ENCODE peak calls at places on chromosomes 6 and 20, in nine cellular contexts. One of them, this sample, is unnamed.
A peak's percentile ranks its signal among the peaks of the same experiment; 100 is the strongest.

GRCh38 chr6:107321793-107322192 is 137.6 kb downstream of the PDSS2 start:
- DNase-seq in foreskin fibroblast: no peak
- DNase-seq in Caco-2: no peak
- DNase-seq in PC-3: no peak
- DNase-seq in RWPE1: no peak
- DNase-seq in cardiac fibroblast: no peak
- DNase-seq in brain microvascular endothelial cell: no peak
- DNase-seq in tibial nerve: no peak
- DNase-seq in spleen: no peak
- DNase-seq in this sample: no peak

GRCh38 chr6:158220786-158221442 is 52.8 kb downstream of the GTF2H5 start:
- DNase-seq in foreskin fibroblast: peak; percentile 65
- DNase-seq in Caco-2: peak; percentile 80
- DNase-seq in PC-3: peak; percentile 82
- DNase-seq in RWPE1: peak; percentile 74
- DNase-seq in cardiac fibroblast: peak; percentile 84
- DNase-seq in brain microvascular endothelial cell: peak; percentile 59
- DNase-seq in tibial nerve: peak; percentile 39
- DNase-seq in spleen: peak; percentile 96
- DNase-seq in this sample: peak; percentile 63

GRCh38 chr6:134422426-134423231 is 104.7 kb upstream of the SGK1 start:
- DNase-seq in foreskin fibroblast: peak; percentile 96
- DNase-seq in Caco-2: no peak
- DNase-seq in PC-3: peak; percentile 87
- DNase-seq in RWPE1: peak; percentile 89
- DNase-seq in cardiac fibroblast: peak; percentile 96
- DNase-seq in brain microvascular endothelial cell: peak; percentile 99
- DNase-seq in tibial nerve: no peak
- DNase-seq in spleen: no peak
- DNase-seq in this sample: no peak

GRCh38 chr6:28673800-28674671 is 148.4 kb downstream of the GPX5 start:
- DNase-seq in foreskin fibroblast: peak; percentile 62
- DNase-seq in Caco-2: no peak
- DNase-seq in PC-3: peak; percentile 92
- DNase-seq in RWPE1: peak; percentile 64
- DNase-seq in cardiac fibroblast: peak; percentile 70
- DNase-seq in brain microvascular endothelial cell: peak; percentile 78
- DNase-seq in tibial nerve: no peak
- DNase-seq in spleen: no peak
- DNase-seq in this sample: no peak

GRCh38 chr20:44176833-44177533 is 10.0 kb downstream of the JPH2 start:
- DNase-seq in foreskin fibroblast: no peak
- DNase-seq in Caco-2: peak; percentile 49
- DNase-seq in PC-3: peak; percentile 62
- DNase-seq in RWPE1: peak; percentile 94
- DNase-seq in cardiac fibroblast: no peak
- DNase-seq in brain microvascular endothelial cell: no peak
- DNase-seq in tibial nerve: no peak
- DNase-seq in spleen: no peak
- DNase-seq in this sample: no peak

GRCh38 chr20:37295001-37295400 is 5.5 kb downstream of the MANBAL start:
- DNase-seq in foreskin fibroblast: peak; percentile 96
- DNase-seq in Caco-2: no peak
- DNase-seq in PC-3: peak; percentile 99
- DNase-seq in RWPE1: peak; percentile 99
- DNase-seq in cardiac fibroblast: peak; percentile 86
- DNase-seq in brain microvascular endothelial cell: peak; percentile 98
- DNase-seq in tibial nerve: no peak
- DNase-seq in spleen: no peak
- DNase-seq in this sample: no peak

GRCh38 chr6:7615611-7616383 is 25.8 kb downstream of the SNRNP48 start:
- DNase-seq in foreskin fibroblast: no peak
- DNase-seq in Caco-2: no peak
- DNase-seq in PC-3: peak; percentile 87
- DNase-seq in RWPE1: peak; percentile 41
- DNase-seq in cardiac fibroblast: peak; percentile 80
- DNase-seq in brain microvascular endothelial cell: peak; percentile 52
- DNase-seq in tibial nerve: no peak
- DNase-seq in spleen: no peak
- DNase-seq in this sample: no peak

GRCh38 chr6:12941422-12941821 is 224.9 kb downstream of the PHACTR1 start:
- DNase-seq in foreskin fibroblast: no peak
- DNase-seq in Caco-2: no peak
- DNase-seq in PC-3: no peak
- DNase-seq in RWPE1: no peak
- DNase-seq in cardiac fibroblast: peak; percentile 11
- DNase-seq in brain microvascular endothelial cell: no peak
- DNase-seq in tibial nerve: no peak
- DNase-seq in spleen: no peak
- DNase-seq in this sample: no peak

GRCh38 chr20:7237251-7237650 is 469.8 kb downstream of the BMP2 start:
- DNase-seq in foreskin fibroblast: no peak
- DNase-seq in Caco-2: no peak
- DNase-seq in PC-3: no peak
- DNase-seq in RWPE1: no peak
- DNase-seq in cardiac fibroblast: no peak
- DNase-seq in brain microvascular endothelial cell: no peak
- DNase-seq in tibial nerve: no peak
- DNase-seq in spleen: no peak
- DNase-seq in this sample: no peak

GRCh38 chr20:40010483-40010882 is 678.6 kb downstream of the MAFB start:
- DNase-seq in foreskin fibroblast: peak; percentile 5
- DNase-seq in Caco-2: peak; percentile 57
- DNase-seq in PC-3: no peak
- DNase-seq in RWPE1: no peak
- DNase-seq in cardiac fibroblast: peak; percentile 1
- DNase-seq in brain microvascular endothelial cell: no peak
- DNase-seq in tibial nerve: no peak
- DNase-seq in spleen: no peak
- DNase-seq in this sample: no peak

GRCh38 chr20:38115205-38115604 is 49.9 kb downstream of the TGM2 start:
- DNase-seq in foreskin fibroblast: no peak
- DNase-seq in Caco-2: no peak
- DNase-seq in PC-3: no peak
- DNase-seq in RWPE1: no peak
- DNase-seq in cardiac fibroblast: no peak
- DNase-seq in brain microvascular endothelial cell: no peak
- DNase-seq in tibial nerve: no peak
- DNase-seq in spleen: no peak
- DNase-seq in this sample: no peak

GRCh38 chr6:28789553-28790083 is 134.2 kb downstream of the TRIM27 start:
- DNase-seq in foreskin fibroblast: peak; percentile 40
- DNase-seq in Caco-2: peak; percentile 45
- DNase-seq in PC-3: peak; percentile 85
- DNase-seq in RWPE1: peak; percentile 42
- DNase-seq in cardiac fibroblast: peak; percentile 66
- DNase-seq in brain microvascular endothelial cell: peak; percentile 62
- DNase-seq in tibial nerve: no peak
- DNase-seq in spleen: no peak
- DNase-seq in this sample: no peak

DNA sequence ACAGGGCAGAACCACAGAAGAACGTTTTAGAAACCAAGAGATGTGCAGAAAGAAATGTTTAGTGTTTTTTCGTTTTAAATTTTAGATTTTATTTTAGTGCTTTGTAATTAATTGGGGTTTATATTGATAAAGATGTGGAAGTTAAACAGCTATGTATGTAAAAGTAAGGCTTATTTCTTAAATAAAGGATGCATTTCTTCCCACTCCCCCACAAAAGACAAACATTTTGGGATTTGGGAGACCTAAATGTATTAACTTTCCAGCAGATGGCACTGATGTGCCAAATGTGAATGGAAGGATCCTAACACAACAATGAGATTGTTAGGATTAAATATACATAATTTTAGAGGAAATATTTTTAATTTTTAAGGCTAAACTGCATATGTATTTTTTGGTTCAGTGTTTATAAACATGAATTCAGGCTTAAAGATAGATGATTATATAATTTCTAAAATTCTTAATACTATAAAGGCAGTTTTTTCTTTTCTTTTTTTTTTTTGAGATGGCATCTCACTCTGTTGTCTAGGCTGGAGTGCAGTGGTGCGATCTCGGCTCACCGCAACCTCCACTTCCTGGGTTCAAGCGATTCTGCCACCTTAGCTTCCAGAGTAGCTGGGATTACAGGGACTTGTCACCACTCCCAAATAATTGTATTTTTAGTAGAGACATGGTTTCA is 12.0 kb downstream of the PFDN4 start:
- DNase-seq in foreskin fibroblast: peak; percentile 34
- DNase-seq in Caco-2: no peak
- DNase-seq in PC-3: peak; percentile 83
- DNase-seq in RWPE1: peak; percentile 70
- DNase-seq in cardiac fibroblast: peak; percentile 72
- DNase-seq in brain microvascular endothelial cell: no peak
- DNase-seq in tibial nerve: no peak
- DNase-seq in spleen: no peak
- DNase-seq in this sample: no peak
- TF ChIP-seq CTCF in foreskin fibroblast: peak; percentile 48
- TF ChIP-seq CTCF in Caco-2: peak; percentile 78
- TF ChIP-seq CTCF in PC-3: peak; percentile 87
- TF ChIP-seq CTCF in RWPE1: peak; percentile 82
- TF ChIP-seq CTCF in cardiac fibroblast: peak; percentile 47
- TF ChIP-seq CTCF in brain microvascular endothelial cell: peak; percentile 54
- TF ChIP-seq CTCF in tibial nerve: peak; percentile 60
- TF ChIP-seq CTCF in spleen: peak; percentile 30
- TF ChIP-seq CTCF in this sample: no peak

GRCh38 chr6:124795879-124796838 is 166.1 kb upstream of the RNF217 start:
- DNase-seq in foreskin fibroblast: no peak
- DNase-seq in Caco-2: no peak
- DNase-seq in PC-3: peak; percentile 18
- DNase-seq in RWPE1: peak; percentile 33
- DNase-seq in cardiac fibroblast: peak; percentile 22
- DNase-seq in brain microvascular endothelial cell: peak; percentile 38
- DNase-seq in tibial nerve: no peak
- DNase-seq in spleen: no peak
- DNase-seq in this sample: no peak
- TF ChIP-seq CTCF in foreskin fibroblast: no peak
- TF ChIP-seq CTCF in Caco-2: peak; percentile 20
- TF ChIP-seq CTCF in PC-3: peak; percentile 50
- TF ChIP-seq CTCF in RWPE1: peak; percentile 29
- TF ChIP-seq CTCF in cardiac fibroblast: peak; percentile 62
- TF ChIP-seq CTCF in brain microvascular endothelial cell: peak; percentile 86
- TF ChIP-seq CTCF in tibial nerve: no peak
- TF ChIP-seq CTCF in spleen: no peak
- TF ChIP-seq CTCF in this sample: no peak

GRCh38 chr6:14396392-14396791 is 278.8 kb downstream of the CD83 start:
- DNase-seq in foreskin fibroblast: no peak
- DNase-seq in Caco-2: no peak
- DNase-seq in PC-3: no peak
- DNase-seq in RWPE1: no peak
- DNase-seq in cardiac fibroblast: no peak
- DNase-seq in brain microvascular endothelial cell: no peak
- DNase-seq in tibial nerve: no peak
- DNase-seq in spleen: no peak
- DNase-seq in this sample: no peak
- TF ChIP-seq CTCF in foreskin fibroblast: no peak
- TF ChIP-seq CTCF in Caco-2: no peak
- TF ChIP-seq CTCF in PC-3: no peak
- TF ChIP-seq CTCF in RWPE1: no peak
- TF ChIP-seq CTCF in cardiac fibroblast: no peak
- TF ChIP-seq CTCF in brain microvascular endothelial cell: no peak
- TF ChIP-seq CTCF in tibial nerve: no peak
- TF ChIP-seq CTCF in spleen: no peak
- TF ChIP-seq CTCF in this sample: no peak

DNA sequence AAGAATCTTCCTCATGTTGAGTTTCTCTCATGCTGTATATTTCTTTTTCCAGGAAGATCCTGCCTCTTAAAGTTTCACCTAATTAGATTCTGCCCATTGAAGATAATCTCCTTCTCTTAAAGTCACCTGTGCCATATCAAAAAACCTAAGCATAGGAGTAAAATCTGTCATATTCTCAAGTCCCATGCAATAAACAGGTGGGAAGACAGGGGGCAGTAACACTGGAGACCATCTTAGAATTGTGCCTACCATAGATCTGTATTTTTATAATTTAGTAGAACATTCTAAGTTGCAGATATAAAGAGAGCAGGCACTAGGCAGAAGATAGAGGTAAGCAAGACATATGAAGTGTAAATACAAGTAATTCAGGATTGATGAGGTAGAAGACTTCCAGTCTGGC is 763.5 kb upstream of the MANEA start:
- DNase-seq in foreskin fibroblast: no peak
- DNase-seq in Caco-2: no peak
- DNase-seq in PC-3: no peak
- DNase-seq in RWPE1: no peak
- DNase-seq in cardiac fibroblast: no peak
- DNase-seq in brain microvascular endothelial cell: no peak
- DNase-seq in tibial nerve: no peak
- DNase-seq in spleen: no peak
- DNase-seq in this sample: no peak
- TF ChIP-seq CTCF in foreskin fibroblast: no peak
- TF ChIP-seq CTCF in Caco-2: no peak
- TF ChIP-seq CTCF in PC-3: no peak
- TF ChIP-seq CTCF in RWPE1: no peak
- TF ChIP-seq CTCF in cardiac fibroblast: no peak
- TF ChIP-seq CTCF in brain microvascular endothelial cell: peak; percentile 8
- TF ChIP-seq CTCF in tibial nerve: no peak
- TF ChIP-seq CTCF in spleen: no peak
- TF ChIP-seq CTCF in this sample: no peak

DNA sequence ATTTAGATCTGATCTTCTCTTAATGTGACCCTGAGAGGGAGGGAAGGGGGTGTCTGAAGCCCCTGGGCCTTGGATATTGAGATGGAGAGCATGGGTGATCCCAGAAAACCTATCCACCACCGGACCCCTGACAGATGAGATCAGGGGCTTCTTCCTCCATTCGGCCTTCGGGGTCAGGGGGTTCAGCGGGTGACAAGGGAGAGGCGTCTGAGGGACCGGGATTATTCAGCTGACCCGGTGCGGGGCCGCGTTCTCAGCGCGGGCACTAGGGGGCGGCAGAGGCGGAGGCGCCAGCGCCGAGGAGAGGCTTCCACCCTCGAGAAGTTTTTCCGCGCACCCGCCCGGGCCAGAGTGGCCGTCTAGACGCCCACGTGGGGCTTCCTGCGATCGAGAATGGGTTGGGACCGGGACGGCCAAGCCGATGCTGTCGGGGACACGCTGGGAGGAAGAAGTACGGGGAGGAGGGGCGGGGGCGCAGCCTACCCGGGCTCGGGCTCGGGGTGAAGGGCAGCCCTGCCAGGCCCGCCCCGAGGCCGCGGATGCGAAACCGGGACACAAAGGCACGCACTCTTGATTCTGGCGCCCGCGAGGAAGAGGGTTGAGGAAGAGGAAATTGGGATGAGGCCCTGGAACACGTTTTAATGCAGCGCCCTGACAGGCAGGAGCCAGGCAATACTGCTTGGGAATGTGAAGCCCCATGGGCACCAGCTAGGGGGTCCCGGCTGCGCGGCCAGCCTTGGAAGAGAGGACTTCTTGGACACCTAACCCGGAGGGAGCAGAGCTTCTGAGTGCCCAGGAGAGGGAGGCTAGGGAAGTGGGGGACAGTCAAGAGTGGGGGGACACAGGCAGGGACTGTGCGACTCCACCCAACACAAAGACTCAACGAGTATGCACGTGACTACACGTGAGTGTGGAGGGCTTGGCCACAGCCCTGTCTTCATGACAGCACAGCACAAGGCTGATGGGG is 30.6 kb downstream of the COL11A2 start:
- DNase-seq in foreskin fibroblast: peak; percentile 47
- DNase-seq in Caco-2: peak; percentile 65
- DNase-seq in PC-3: peak; percentile 75
- DNase-seq in RWPE1: peak; percentile 76
- DNase-seq in cardiac fibroblast: peak; percentile 66
- DNase-seq in brain microvascular endothelial cell: peak; percentile 56
- DNase-seq in tibial nerve: peak; percentile 67
- DNase-seq in spleen: peak; percentile 96
- DNase-seq in this sample: peak; percentile 84
- TF ChIP-seq CTCF in foreskin fibroblast: peak; percentile 91
- TF ChIP-seq CTCF in Caco-2: peak; percentile 85
- TF ChIP-seq CTCF in PC-3: peak; percentile 91
- TF ChIP-seq CTCF in RWPE1: peak; percentile 93
- TF ChIP-seq CTCF in cardiac fibroblast: peak; percentile 96
- TF ChIP-seq CTCF in brain microvascular endothelial cell: peak; percentile 94
- TF ChIP-seq CTCF in tibial nerve: peak; percentile 96
- TF ChIP-seq CTCF in spleen: peak; percentile 96
- TF ChIP-seq CTCF in this sample: peak; percentile 47

GRCh38 chr6:15893556-15894253 is 230.9 kb upstream of the DTNBP1 start:
- DNase-seq in foreskin fibroblast: no peak
- DNase-seq in Caco-2: no peak
- DNase-seq in PC-3: peak; percentile 86
- DNase-seq in RWPE1: no peak
- DNase-seq in cardiac fibroblast: no peak
- DNase-seq in brain microvascular endothelial cell: peak; percentile 29
- DNase-seq in tibial nerve: no peak
- DNase-seq in spleen: no peak
- DNase-seq in this sample: no peak
- TF ChIP-seq CTCF in foreskin fibroblast: peak; percentile 31
- TF ChIP-seq CTCF in Caco-2: peak; percentile 41
- TF ChIP-seq CTCF in PC-3: peak; percentile 79
- TF ChIP-seq CTCF in RWPE1: no peak
- TF ChIP-seq CTCF in cardiac fibroblast: peak; percentile 37
- TF ChIP-seq CTCF in brain microvascular endothelial cell: peak; percentile 55
- TF ChIP-seq CTCF in tibial nerve: no peak
- TF ChIP-seq CTCF in spleen: peak; percentile 61
- TF ChIP-seq CTCF in this sample: no peak